ENCODE peak calls at places on chromosomes 11 and 22, in ten cellular contexts. K is IMR-90, O is upper lobe of right lung, Z is HCT116, X is heart left ventricle, N is vagina, H is body of pancreas, V is thoracic aorta, W is left ventricle myocardium inferior, B is ovary. G is an unnamed sample.

GRCh38 chr11:21604564-21604963 is 588.3 kb upstream of the ANO5 start:
- DNase-seq in K (no peak), O (no peak), Z (no peak), X (no peak), N (no peak), H (no peak), V (no peak), W (no peak), B (no peak), G (no peak)

GRCh38 chr11:57406337-57406904 is 16.0 kb upstream of the PRG2 start:
- DNase-seq in K (peak; percentile 39), O (no peak), Z (no peak), X (peak; percentile 57), N (no peak), H (peak; percentile 21), V (no peak), W (peak; percentile 24), B (no peak), G (no peak)

GRCh38 chr11:7332451-7332850 is 80.7 kb downstream of the SYT9 start:
- DNase-seq in K (no peak), O (no peak), Z (no peak), X (no peak), N (no peak), H (no peak), V (no peak), W (no peak), B (no peak), G (no peak)

GRCh38 chr11:64148200-64148916 is 17.6 kb downstream of the MACROD1 start:
- DNase-seq in K (peak; percentile 66), O (peak; percentile 88), Z (peak; percentile 27), X (peak; percentile 91), N (no peak), H (peak; percentile 75), V (no peak), W (peak; percentile 88), B (peak; percentile 91), G (peak; percentile 66)

GRCh38 chr22:46267431-46268279 is at the start of gene TTC38:
- DNase-seq in K (peak; percentile 60), O (peak; percentile 96), Z (peak; percentile 75), X (peak; percentile 97), N (no peak), H (peak; percentile 96), V (peak; percentile 64), W (peak; percentile 96), B (peak; percentile 90), G (peak; percentile 33)

GRCh38 chr11:70064011-70064725 is 13.9 kb upstream of the ANO1 start:
- DNase-seq in K (no peak), O (no peak), Z (no peak), X (no peak), N (no peak), H (no peak), V (no peak), W (no peak), B (no peak), G (no peak)

GRCh38 chr22:45889093-45889538 is 87.8 kb downstream of the WNT7B start:
- DNase-seq in K (no peak), O (peak; percentile 57), Z (no peak), X (peak; percentile 22), N (no peak), H (no peak), V (no peak), W (peak; percentile 12), B (no peak), G (no peak)

GRCh38 chr22:20904008-20904979 is 12.9 kb upstream of the CRKL start:
- DNase-seq in K (peak; percentile 99), O (no peak), Z (peak; percentile 22), X (no peak), N (no peak), H (peak; percentile 51), V (no peak), W (no peak), B (no peak), G (no peak)

GRCh38 chr11:18844753-18845367 is 53.3 kb upstream of the PTPN5 start:
- DNase-seq in K (peak; percentile 33), O (no peak), Z (peak; percentile 36), X (no peak), N (no peak), H (peak; percentile 14), V (no peak), W (no peak), B (no peak), G (no peak)

GRCh38 chr11:76256448-76256847 is 50.1 kb upstream of the WNT11 start:
- DNase-seq in K (no peak), O (no peak), Z (no peak), X (no peak), N (no peak), H (no peak), V (no peak), W (no peak), B (no peak), G (no peak)

GRCh38 chr22:45235101-45235777 is 5.5 kb downstream of the KIAA0930 start:
- DNase-seq in K (no peak), O (no peak), Z (no peak), X (peak; percentile 40), N (no peak), H (peak; percentile 51), V (no peak), W (no peak), B (no peak), G (no peak)

GRCh38 chr22:18044548-18045271 is 20.3 kb upstream of the MICAL3 start:
- DNase-seq in K (peak; percentile 63), O (peak; percentile 61), Z (no peak), X (peak; percentile 71), N (no peak), H (peak; percentile 85), V (no peak), W (peak; percentile 80), B (peak; percentile 93), G (no peak)
- H3K27ac ChIP-seq in K (peak overlapping the region; percentile 39), O (peak overlapping the region; percentile 47), Z (no peak overlapping the region), X (peak overlapping the region; percentile 37), N (peak overlapping the region; percentile 53), H (peak overlapping the region; percentile 1), V (peak overlapping the region; percentile 68), W (peak overlapping the region; percentile 75), B (peak overlapping the region; percentile 92), G (no peak overlapping the region)

DNA sequence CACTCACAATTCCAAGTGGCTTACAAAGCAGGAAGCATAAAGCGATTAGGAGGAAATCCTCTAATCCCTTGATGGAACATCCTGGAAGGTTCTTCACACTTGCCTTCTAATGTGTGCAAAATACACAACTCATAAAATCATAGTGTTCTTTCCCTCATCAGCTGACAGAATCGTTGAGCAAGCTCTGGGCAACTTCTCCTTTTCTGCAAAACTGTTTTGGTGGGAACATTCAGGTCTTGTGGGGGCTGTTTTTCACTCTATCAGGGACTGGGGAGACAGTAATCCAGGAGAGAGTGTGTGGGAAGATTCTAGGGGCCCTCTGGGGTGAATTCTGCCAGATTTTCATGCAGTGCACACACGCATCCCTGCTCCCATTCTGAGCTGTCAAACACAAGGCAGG is 53.2 kb downstream of the IRAG1 start:
- DNase-seq in K (no peak), O (peak; percentile 17), Z (no peak), X (no peak), N (no peak), H (no peak), V (no peak), W (no peak), B (no peak), G (no peak)
- H3K4me1 ChIP-seq in K (peaks cover 14% of the 10 kb centered on the region), O (peaks cover 21% of the 10 kb centered on the region), Z (peaks cover 41% of the 10 kb centered on the region), X (no peaks in the 10 kb centered on the region), N (peaks cover 32% of the 10 kb centered on the region), H (no peaks in the 10 kb centered on the region), V (peaks cover 46% of the 10 kb centered on the region), W (peaks cover 19% of the 10 kb centered on the region), B (peaks cover 1% of the 10 kb centered on the region), G (no peaks in the 10 kb centered on the region)

DNA sequence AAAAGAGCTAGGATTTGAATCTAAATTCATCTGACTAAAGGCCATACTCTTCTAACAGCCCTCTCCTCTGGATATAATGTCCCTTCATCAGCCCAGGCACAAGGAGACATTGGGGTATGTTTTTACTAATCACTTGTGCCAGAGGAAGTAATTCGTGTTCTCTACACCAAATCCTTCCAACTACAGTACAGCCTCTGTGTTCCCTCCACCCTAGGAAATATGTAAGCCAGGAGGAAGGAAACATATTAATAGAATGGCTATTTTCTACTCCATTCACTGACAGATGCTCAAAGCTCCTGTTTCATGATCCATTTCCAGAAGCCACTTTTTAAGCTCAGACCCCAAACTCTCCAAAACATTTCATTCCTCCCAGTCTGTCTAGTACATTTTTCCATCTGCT is 12.0 kb upstream of the UBQLNL start:
- DNase-seq in K (no peak), O (no peak), Z (no peak), X (no peak), N (no peak), H (no peak), V (no peak), W (no peak), B (no peak), G (no peak)
- H3K27ac ChIP-seq in K (no peak overlapping the region), O (no peak overlapping the region), Z (no peak overlapping the region), X (no peak overlapping the region), N (no peak overlapping the region), H (no peak overlapping the region), V (no peak overlapping the region), W (peak overlapping the region; percentile 60), B (no peak overlapping the region), G (no peak overlapping the region)

GRCh38 chr11:46331653-46331984 is 15.6 kb upstream of the DGKZ start:
- DNase-seq in K (no peak), O (no peak), Z (no peak), X (no peak), N (no peak), H (no peak), V (no peak), W (no peak), B (no peak), G (no peak)

GRCh38 chr11:46332568-46333128 is 14.6 kb upstream of the DGKZ start:
- DNase-seq in K (no peak), O (no peak), Z (no peak), X (no peak), N (no peak), H (no peak), V (no peak), W (no peak), B (no peak), G (peak; percentile 16)

GRCh38 chr11:46330887-46331652 is 16.2 kb upstream of the DGKZ start:
- DNase-seq in K (no peak), O (no peak), Z (no peak), X (no peak), N (no peak), H (no peak), V (no peak), W (no peak), B (no peak), G (no peak)

GRCh38 chr11:46332093-46332567 is 15.1 kb upstream of the DGKZ start:
- DNase-seq in K (no peak), O (no peak), Z (no peak), X (no peak), N (no peak), H (no peak), V (no peak), W (no peak), B (no peak), G (no peak)

DNA sequence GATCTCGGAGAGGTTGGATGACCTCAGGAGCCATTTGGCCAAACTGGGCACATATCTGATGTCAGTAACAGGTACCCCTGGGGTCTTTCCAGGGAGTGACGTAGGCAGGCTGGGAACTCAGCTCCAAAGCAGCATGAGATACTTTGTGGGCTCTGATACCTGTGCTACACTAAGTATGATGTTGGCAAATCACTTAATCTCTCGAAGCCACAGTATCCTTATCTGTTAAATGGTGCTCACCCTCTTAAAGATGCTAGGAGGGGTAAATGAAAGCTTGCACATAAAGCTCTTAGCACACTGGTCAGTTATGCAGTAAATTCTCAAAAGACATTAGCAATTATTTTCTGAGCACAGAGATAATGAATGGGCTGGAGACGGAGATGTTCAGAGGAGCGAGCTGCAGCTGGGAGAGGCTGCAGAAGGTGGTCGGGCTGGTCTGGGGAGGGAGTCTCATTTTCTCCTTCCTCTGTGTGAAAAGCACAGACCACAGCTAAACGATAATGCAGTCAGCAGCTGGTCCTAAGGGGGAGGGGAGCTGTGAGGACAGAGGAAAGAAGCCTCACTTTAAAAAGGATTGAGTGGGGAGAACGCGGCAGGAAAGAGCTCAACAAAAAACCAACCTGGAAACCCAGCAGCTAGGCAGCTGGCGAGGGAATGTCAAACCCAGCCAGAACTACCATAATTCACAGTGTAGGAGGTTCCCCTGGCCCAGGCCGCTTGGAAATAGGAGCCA is 16.9 kb upstream of the DGKZ start:
- DNase-seq in K (no peak), O (no peak), Z (no peak), X (no peak), N (no peak), H (no peak), V (no peak), W (no peak), B (no peak), G (no peak)
- H3K4me1 ChIP-seq in K (no peaks in the 10 kb centered on the region), O (peaks cover 11% of the 10 kb centered on the region), Z (no peaks in the 10 kb centered on the region), X (no peaks in the 10 kb centered on the region), N (peaks cover 17% of the 10 kb centered on the region), H (peaks cover 14% of the 10 kb centered on the region), V (peaks cover 6% of the 10 kb centered on the region), W (peaks cover 28% of the 10 kb centered on the region), B (peaks cover 5% of the 10 kb centered on the region), G (peaks cover 41% of the 10 kb centered on the region)

G was measured in CD8-positive, alpha-beta memory T cell.